ENCODE peak calls at places on chromosomes 5 and 9, in five cellular contexts. V is C1 segment of cervical spinal cord; D is HTR-8/SVneo; G is activated gamma-delta T cell treated with anti-CD3 and anti-CD28 coated beads, Interleukin-2, amount 50 U/mL, for 16 hours; X is activated CD4-positive, alpha-beta T cell treated with anti-CD3 and anti-CD28 coated beads for 24 hours. N is an unnamed sample.

GRCh38 chr9:133889498-133890301 is 102.4 kb downstream of the VAV2 start:
- DNase-seq in G (no peak), V (no peak), X (no peak), D (no peak), N (no peak)

GRCh38 chr9:116978155-116978554 is 291.1 kb downstream of the TRIM32 start:
- DNase-seq in X (no peak), D (no peak), V (no peak), G (no peak), N (no peak)

GRCh38 chr9:76642701-76643209 is 121.5 kb upstream of the PCA3 start:
- DNase-seq in V (no peak), D (no peak), G (no peak), X (no peak), N (no peak)

GRCh38 chr5:97422678-97423077 is 239.6 kb upstream of the RIOK2 start:
- DNase-seq in V (no peak), X (no peak), D (no peak), G (no peak), N (no peak)

GRCh38 chr9:13705356-13705755 is 425.9 kb upstream of the MPDZ start:
- DNase-seq in D (no peak), G (no peak), X (no peak), V (no peak), N (no peak)

GRCh38 chr9:127204771-127205470 is 59.7 kb upstream of the GARNL3 start:
- DNase-seq in V (peak), G (no peak), D (peak), X (no peak), N (no peak)

GRCh38 chr9:126695186-126696090 is 81.7 kb downstream of the LMX1B start:
- DNase-seq in V (no peak), G (no peak), X (no peak), D (no peak), N (no peak)

GRCh38 chr5:111572561-111572960 is 60.2 kb upstream of the STARD4 start:
- DNase-seq in X (no peak), G (no peak), D (no peak), V (no peak), N (no peak)

GRCh38 chr5:18010053-18010452 is 375.8 kb downstream of the TAF11L14 start:
- DNase-seq in V (no peak), D (no peak), X (no peak), G (no peak), N (no peak)

GRCh38 chr5:161138751-161139455 is 286.9 kb upstream of the ATP10B start:
- DNase-seq in V (no peak), X (no peak), D (no peak), G (no peak), N (no peak)